ENCODE peak calls at places on chromosomes 12 and 14, in five cellular contexts. C is NCI-H1417; T is activated T-cell treated with anti-CD3 and anti-CD28 coated beads, Interleukin-2, amount 50 U/mL, for 4 hours; G is Kasumi-1; F is M059J. W is an unnamed sample.

GRCh38 chr14:24179294-24179960 is 7.5 kb downstream of the REC8 start:
- DNase-seq in C (no peak), T (no peak), G (no peak), F (no peak), W (no peak)

GRCh38 chr12:124469193-124469888 is 98.1 kb downstream of the NCOR2 start:
- DNase-seq in C (no peak), T (no peak), G (no peak), F (no peak), W (no peak)

GRCh38 chr12:121958521-121959240 is 40.3 kb downstream of the CFAP251 start:
- DNase-seq in C (no peak), T (no peak), G (no peak), F (no peak), W (peak)

GRCh38 chr12:52667509-52667908 is 12.7 kb downstream of the KRT1 start:
- DNase-seq in C (peak), T (no peak), G (no peak), F (no peak), W (no peak)

GRCh38 chr14:60222820-60223219 is 26.2 kb upstream of the PPM1A start:
- DNase-seq in C (no peak), T (no peak), G (no peak), F (peak), W (peak)

GRCh38 chr14:98955741-98956070 is 316.3 kb downstream of the BCL11B start:
- DNase-seq in C (no peak), T (no peak), G (no peak), F (no peak), W (no peak)

GRCh38 chr14:67575684-67576083 is 24.4 kb downstream of the PIGH start:
- DNase-seq in C (no peak), T (no peak), G (peak), F (peak), W (no peak)

GRCh38 chr12:3101309-3102022 is 24.3 kb downstream of the TSPAN9 start:
- DNase-seq in C (no peak), T (no peak), G (no peak), F (peak), W (peak)

GRCh38 chr12:124939428-124940142 is 25.1 kb upstream of the UBC start:
- DNase-seq in C (no peak), T (peak), G (no peak), F (peak), W (peak)

GRCh38 chr14:44803239-44803905 is 158.4 kb downstream of the KLHL28 start:
- DNase-seq in C (peak), T (no peak), G (peak), F (peak), W (peak)

GRCh38 chr12:69982081-69982480 is 157.1 kb downstream of the MYRFL start:
- DNase-seq in C (no peak), T (no peak), G (no peak), F (no peak), W (no peak)

GRCh38 chr14:104361921-104362681 is 217.5 kb upstream of the C14orf180 start:
- DNase-seq in C (no peak), T (peak), G (no peak), F (no peak), W (no peak)

GRCh38 chr12:67025543-67026114 is 243.5 kb upstream of the CAND1 start:
- DNase-seq in C (peak), T (peak), G (peak), F (peak), W (peak)

GRCh38 chr12:19546027-19546426 is 106.7 kb downstream of the AEBP2 start:
- DNase-seq in C (no peak), T (no peak), G (no peak), F (no peak), W (peak)

GRCh38 chr12:104060791-104061190 is 3.5 kb upstream of the HCFC2 start:
- DNase-seq in C (no peak), T (no peak), G (no peak), F (peak), W (no peak)

GRCh38 chr12:44874981-44875416 is 1.1 kb downstream of the NELL2 start:
- DNase-seq in C (peak), T (peak), G (no peak), F (no peak), W (peak)

GRCh38 chr14:101518611-101519048 is 42.7 kb upstream of the DIO3 start:
- DNase-seq in C (no peak), T (no peak), G (no peak), F (no peak), W (no peak)

GRCh38 chr12:69779928-69780327 is 41.3 kb downstream of the RAB3IP start:
- DNase-seq in C (no peak), T (no peak), G (no peak), F (peak), W (peak)

GRCh38 chr12:40063424-40063823 is 42.5 kb downstream of the SLC2A13 start:
- DNase-seq in C (peak), T (no peak), G (no peak), F (peak), W (peak)

GRCh38 chr12:7797698-7798398 is 8.6 kb downstream of the NANOG start:
- DNase-seq in C (no peak), T (no peak), G (no peak), F (peak), W (no peak)

GRCh38 chr14:69924181-69924580 is 45.0 kb downstream of the SMOC1 start:
- DNase-seq in C (peak), T (no peak), G (no peak), F (no peak), W (no peak)

GRCh38 chr14:99531221-99532096 is 50.2 kb downstream of the CCNK start:
- DNase-seq in C (peak), T (no peak), G (peak), F (no peak), W (peak)

GRCh38 chr12:49917126-49917787 is 13.6 kb upstream of the FAIM2 start:
- DNase-seq in C (no peak), T (no peak), G (no peak), F (no peak), W (no peak)

GRCh38 chr14:68199465-68200145 is 380.0 kb downstream of the RAD51B start:
- DNase-seq in C (peak), T (no peak), G (no peak), F (peak), W (no peak)

GRCh38 chr12:31958601-31959000 is 614 bp upstream of the RESF1 start:
- DNase-seq in C (no peak), T (no peak), G (no peak), F (no peak), W (no peak)

GRCh38 chr12:120668091-120668796 is 18.7 kb upstream of the MLEC start:
- DNase-seq in C (no peak), T (no peak), G (no peak), F (no peak), W (no peak)

GRCh38 chr12:2298556-2299195 is 245.9 kb downstream of the CACNA1C start:
- DNase-seq in C (no peak), T (no peak), G (no peak), F (no peak), W (no peak)

GRCh38 chr14:104111301-104112112 is 26.0 kb downstream of the ASPG start:
- DNase-seq in C (no peak), T (no peak), G (no peak), F (no peak), W (no peak)